ENCODE peak calls at places on chromosomes 1 and 21, in ten cellular contexts. E is breast epithelium; I is uterus; O is naive thymus-derived CD4-positive, alpha-beta T cell; U is CD4-positive, CD25-positive, alpha-beta regulatory T cell; J is IMR-90; W is psoas muscle; M is A549; T is CD8-positive, alpha-beta memory T cell; P is aorta. V is an unnamed sample.

GRCh38 chr1:185568155-185569123 is 165.8 kb upstream of the HMCN1 start:
- DNase-seq in E (no peak), I (no peak), O (peak; percentile 25), U (no peak), J (no peak), W (no peak), M (no peak), T (no peak), P (no peak), V (no peak)

GRCh38 chr1:91804546-91805023 is 81.4 kb downstream of the TGFBR3 start:
- DNase-seq in E (no peak), I (no peak), O (peak; percentile 97), U (peak; percentile 71), J (no peak), W (no peak), M (no peak), T (peak; percentile 71), P (no peak), V (no peak)

GRCh38 chr1:203888807-203889251 is 27.4 kb downstream of the SNRPE start:
- DNase-seq in E (no peak), I (no peak), O (no peak), U (no peak), J (peak; percentile 61), W (no peak), M (peak; percentile 32), T (no peak), P (no peak), V (no peak)

GRCh38 chr1:197683895-197684553 is 91.3 kb downstream of the DENND1B start:
- DNase-seq in E (no peak), I (no peak), O (no peak), U (no peak), J (no peak), W (no peak), M (no peak), T (no peak), P (no peak), V (no peak)

GRCh38 chr1:156420209-156421061 is 51.4 kb downstream of the RHBG start:
- DNase-seq in E (no peak), I (no peak), O (peak; percentile 11), U (peak; percentile 31), J (no peak), W (no peak), M (no peak), T (peak; percentile 38), P (no peak), V (no peak)

GRCh38 chr1:23793018-23793781 is 2.3 kb downstream of the LYPLA2 start:
- DNase-seq in E (peak; percentile 70), I (no peak), O (no peak), U (no peak), J (no peak), W (peak; percentile 62), M (no peak), T (peak; percentile 20), P (no peak), V (no peak)

GRCh38 chr1:41277371-41277994 is 35.4 kb upstream of the SCMH1 start:
- DNase-seq in E (no peak), I (no peak), O (no peak), U (no peak), J (no peak), W (no peak), M (no peak), T (no peak), P (no peak), V (no peak)

GRCh38 chr1:207813513-207813881 is 61.6 kb downstream of the CD46 start:
- DNase-seq in E (no peak), I (no peak), O (no peak), U (no peak), J (no peak), W (peak; percentile 43), M (no peak), T (no peak), P (no peak), V (no peak)

GRCh38 chr1:61519631-61520030 is 205.3 kb downstream of the TM2D1 start:
- DNase-seq in E (no peak), I (no peak), O (no peak), U (no peak), J (no peak), W (no peak), M (no peak), T (no peak), P (no peak), V (no peak)

GRCh38 chr1:24991242-24992037 is 61.4 kb upstream of the RUNX3 start:
- DNase-seq in E (no peak), I (no peak), O (no peak), U (no peak), J (no peak), W (no peak), M (no peak), T (no peak), P (no peak), V (no peak)

GRCh38 chr1:163013826-163014600 is 55.1 kb upstream of the RGS4 start:
- DNase-seq in E (no peak), I (no peak), O (no peak), U (no peak), J (no peak), W (no peak), M (no peak), T (no peak), P (no peak), V (no peak)
- H3K27ac ChIP-seq in E (no peak overlapping the region), I (no peak overlapping the region), O (no peak overlapping the region), U (no peak overlapping the region), J (no peak overlapping the region), W (no peak overlapping the region), M (no peak overlapping the region), T (no peak overlapping the region), P (no peak overlapping the region), V (no peak overlapping the region)

GRCh38 chr1:27403931-27404330 is 11.5 kb downstream of the GPR3 start:
- DNase-seq in E (no peak), I (no peak), O (no peak), U (no peak), J (no peak), W (no peak), M (no peak), T (no peak), P (no peak), V (no peak)
- H3K27ac ChIP-seq in E (peak overlapping the region; percentile 93), I (peak overlapping the region; percentile 84), O (peak overlapping the region; percentile 48), U (peak overlapping the region; percentile 30), J (no peak overlapping the region), W (peak overlapping the region; percentile 85), M (no peak overlapping the region), T (no peak overlapping the region), P (peak overlapping the region; percentile 42), V (peak overlapping the region; percentile 32)

GRCh38 chr21:42412636-42412933 is 8.9 kb downstream of the UBASH3A start:
- DNase-seq in E (no peak), I (no peak), O (no peak), U (no peak), J (no peak), W (no peak), M (no peak), T (no peak), P (no peak), V (no peak)

GRCh38 chr21:42413500-42413899 is 9.8 kb downstream of the UBASH3A start:
- DNase-seq in E (no peak), I (no peak), O (no peak), U (no peak), J (no peak), W (no peak), M (no peak), T (no peak), P (no peak), V (no peak)

GRCh38 chr21:42414066-42414465 is 10.4 kb downstream of the UBASH3A start:
- DNase-seq in E (no peak), I (no peak), O (no peak), U (no peak), J (no peak), W (no peak), M (no peak), T (no peak), P (no peak), V (no peak)

GRCh38 chr21:42411891-42412635 is 8.4 kb downstream of the UBASH3A start:
- DNase-seq in E (no peak), I (no peak), O (no peak), U (no peak), J (no peak), W (no peak), M (no peak), T (no peak), P (no peak), V (no peak)

DNA sequence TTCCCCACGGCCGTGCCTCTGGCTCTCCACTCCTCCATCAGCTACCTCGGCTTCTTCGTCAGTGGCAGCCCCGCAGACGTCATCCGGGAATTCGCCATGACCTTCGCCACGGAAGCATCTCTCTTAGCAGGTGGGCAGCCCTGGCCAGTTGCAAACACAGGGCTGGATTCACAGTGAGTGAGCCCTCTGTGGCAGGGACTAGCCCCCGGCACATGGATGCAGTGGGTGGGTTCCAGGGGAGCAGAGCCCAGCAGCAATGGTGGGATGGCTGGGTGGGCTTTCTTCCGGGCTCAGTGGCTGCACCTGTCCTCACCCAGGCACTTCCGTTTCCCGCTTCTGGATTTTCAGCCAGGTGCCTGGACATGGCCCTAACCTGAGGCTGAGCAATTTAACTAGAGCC is 9.4 kb downstream of the UBASH3A start:
- DNase-seq in E (no peak), I (no peak), O (no peak), U (no peak), J (no peak), W (no peak), M (no peak), T (no peak), P (no peak), V (no peak)
- H3K27ac ChIP-seq in E (no peak overlapping the region), I (no peak overlapping the region), O (peak overlapping the region; percentile 92), U (peak overlapping the region; percentile 96), J (no peak overlapping the region), W (no peak overlapping the region), M (no peak overlapping the region), T (no peak overlapping the region), P (no peak overlapping the region), V (no peak overlapping the region)

GRCh38 chr1:153431928-153432327 is 15.6 kb downstream of the S100A7A start:
- DNase-seq in E (no peak), I (no peak), O (no peak), U (no peak), J (no peak), W (no peak), M (no peak), T (no peak), P (no peak), V (no peak)

GRCh38 chr1:153430561-153430960 is 14.2 kb downstream of the S100A7A start:
- DNase-seq in E (no peak), I (no peak), O (no peak), U (no peak), J (no peak), W (no peak), M (no peak), T (no peak), P (no peak), V (no peak)

GRCh38 chr1:153430166-153430553 is 13.8 kb downstream of the S100A7A start:
- DNase-seq in E (no peak), I (no peak), O (no peak), U (no peak), J (no peak), W (no peak), M (no peak), T (no peak), P (no peak), V (no peak)

GRCh38 chr1:153431002-153431401 is 14.7 kb downstream of the S100A7A start:
- DNase-seq in E (no peak), I (no peak), O (no peak), U (no peak), J (no peak), W (no peak), M (no peak), T (no peak), P (no peak), V (no peak)

DNA sequence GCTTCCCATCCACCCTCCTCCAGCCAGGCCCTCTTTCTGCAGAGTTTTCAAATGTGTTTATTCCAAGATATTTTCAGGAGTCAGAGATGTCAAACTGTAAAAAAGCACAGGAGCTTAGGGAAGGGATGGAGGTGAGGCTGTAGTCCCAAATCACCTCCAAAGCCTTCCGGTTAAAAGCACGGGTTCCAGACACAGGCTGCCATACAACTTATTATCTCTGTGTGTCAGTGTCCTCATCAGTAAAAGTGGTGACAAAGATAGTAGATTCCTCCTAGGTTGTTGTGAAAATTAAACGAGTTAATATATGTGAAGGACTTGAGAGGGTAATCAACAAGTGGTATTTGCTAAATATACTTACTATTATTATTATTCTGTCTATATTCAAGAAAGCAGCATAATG is 15.1 kb downstream of the S100A7A start:
- DNase-seq in E (no peak), I (no peak), O (no peak), U (no peak), J (no peak), W (no peak), M (no peak), T (no peak), P (no peak), V (no peak)
- H3K27ac ChIP-seq in E (no peak overlapping the region), I (no peak overlapping the region), O (no peak overlapping the region), U (no peak overlapping the region), J (no peak overlapping the region), W (no peak overlapping the region), M (no peak overlapping the region), T (no peak overlapping the region), P (no peak overlapping the region), V (no peak overlapping the region)

V was measured in substantia nigra.